ENCODE peak calls at places on chromosomes 12 and 14, in eight cellular contexts. One of them, this sample, is unnamed.

GRCh38 chr12:88035907-88036289 is 6.7 kb upstream of the C12orf50 start:
- DNase-seq in psoas muscle: no peak
- DNase-seq in A549: no peak
- DNase-seq in aorta: no peak
- DNase-seq in mesenchymal stem cell: no peak
- DNase-seq in effector memory CD4-positive, alpha-beta T cell: no peak
- DNase-seq in left ventricle myocardium inferior: no peak
- DNase-seq in uterus: no peak
- DNase-seq in this sample: no peak

GRCh38 chr12:45989277-45989856 is 1.0 kb downstream of the SCAF11 start:
- DNase-seq in psoas muscle: no peak
- DNase-seq in A549: no peak
- DNase-seq in aorta: no peak
- DNase-seq in mesenchymal stem cell: no peak
- DNase-seq in effector memory CD4-positive, alpha-beta T cell: no peak
- DNase-seq in left ventricle myocardium inferior: no peak
- DNase-seq in uterus: no peak
- DNase-seq in this sample: no peak

GRCh38 chr12:88753074-88753473 is 172.8 kb upstream of the KITLG start:
- DNase-seq in psoas muscle: no peak
- DNase-seq in A549: no peak
- DNase-seq in aorta: no peak
- DNase-seq in mesenchymal stem cell: peak; percentile 49
- DNase-seq in effector memory CD4-positive, alpha-beta T cell: no peak
- DNase-seq in left ventricle myocardium inferior: no peak
- DNase-seq in uterus: no peak
- DNase-seq in this sample: no peak

GRCh38 chr14:28083456-28083855 is 683.1 kb upstream of the FOXG1 start:
- DNase-seq in psoas muscle: no peak
- DNase-seq in A549: no peak
- DNase-seq in aorta: no peak
- DNase-seq in mesenchymal stem cell: no peak
- DNase-seq in effector memory CD4-positive, alpha-beta T cell: no peak
- DNase-seq in left ventricle myocardium inferior: no peak
- DNase-seq in uterus: no peak
- DNase-seq in this sample: no peak

GRCh38 chr12:24948816-24949722 is at the start of gene BCAT1:
- DNase-seq in psoas muscle: peak; percentile 82
- DNase-seq in A549: peak; percentile 77
- DNase-seq in aorta: peak; percentile 92
- DNase-seq in mesenchymal stem cell: peak; percentile 89
- DNase-seq in effector memory CD4-positive, alpha-beta T cell: no peak
- DNase-seq in left ventricle myocardium inferior: peak; percentile 73
- DNase-seq in uterus: peak; percentile 74
- DNase-seq in this sample: peak; percentile 86

GRCh38 chr12:123431951-123432886 is 4.3 kb downstream of the RILPL2 start:
- DNase-seq in psoas muscle: no peak
- DNase-seq in A549: no peak
- DNase-seq in aorta: no peak
- DNase-seq in mesenchymal stem cell: no peak
- DNase-seq in effector memory CD4-positive, alpha-beta T cell: peak; percentile 32
- DNase-seq in left ventricle myocardium inferior: no peak
- DNase-seq in uterus: no peak
- DNase-seq in this sample: peak; percentile 65

GRCh38 chr14:30679032-30679431 is 56.9 kb downstream of the SCFD1 start:
- DNase-seq in psoas muscle: no peak
- DNase-seq in A549: no peak
- DNase-seq in aorta: no peak
- DNase-seq in mesenchymal stem cell: no peak
- DNase-seq in effector memory CD4-positive, alpha-beta T cell: no peak
- DNase-seq in left ventricle myocardium inferior: no peak
- DNase-seq in uterus: no peak
- DNase-seq in this sample: no peak

GRCh38 chr12:115541891-115542361 is 735.6 kb downstream of the MED13L start:
- DNase-seq in psoas muscle: no peak
- DNase-seq in A549: no peak
- DNase-seq in aorta: no peak
- DNase-seq in mesenchymal stem cell: no peak
- DNase-seq in effector memory CD4-positive, alpha-beta T cell: no peak
- DNase-seq in left ventricle myocardium inferior: no peak
- DNase-seq in uterus: no peak
- DNase-seq in this sample: no peak

GRCh38 chr14:51563560-51563959 is 88.2 kb upstream of the FRMD6 start:
- DNase-seq in psoas muscle: no peak
- DNase-seq in A549: no peak
- DNase-seq in aorta: no peak
- DNase-seq in mesenchymal stem cell: no peak
- DNase-seq in effector memory CD4-positive, alpha-beta T cell: no peak
- DNase-seq in left ventricle myocardium inferior: no peak
- DNase-seq in uterus: no peak
- DNase-seq in this sample: no peak

GRCh38 chr12:132653567-132654290 is 33.4 kb downstream of the POLE start:
- DNase-seq in psoas muscle: no peak
- DNase-seq in A549: no peak
- DNase-seq in aorta: no peak
- DNase-seq in mesenchymal stem cell: no peak
- DNase-seq in effector memory CD4-positive, alpha-beta T cell: no peak
- DNase-seq in left ventricle myocardium inferior: no peak
- DNase-seq in uterus: no peak
- DNase-seq in this sample: no peak

GRCh38 chr12:121657305-121658008 is 12.0 kb downstream of the MORN3 start:
- DNase-seq in psoas muscle: no peak
- DNase-seq in A549: no peak
- DNase-seq in aorta: no peak
- DNase-seq in mesenchymal stem cell: no peak
- DNase-seq in effector memory CD4-positive, alpha-beta T cell: no peak
- DNase-seq in left ventricle myocardium inferior: no peak
- DNase-seq in uterus: no peak
- DNase-seq in this sample: no peak

GRCh38 chr12:41202051-41202450 is 13.9 kb downstream of the PDZRN4 start:
- DNase-seq in psoas muscle: no peak
- DNase-seq in A549: no peak
- DNase-seq in aorta: no peak
- DNase-seq in mesenchymal stem cell: no peak
- DNase-seq in effector memory CD4-positive, alpha-beta T cell: no peak
- DNase-seq in left ventricle myocardium inferior: no peak
- DNase-seq in uterus: no peak
- DNase-seq in this sample: no peak

GRCh38 chr14:47186491-47186890 is 488.9 kb downstream of the MDGA2 start:
- DNase-seq in psoas muscle: no peak
- DNase-seq in A549: no peak
- DNase-seq in aorta: no peak
- DNase-seq in mesenchymal stem cell: peak; percentile 67
- DNase-seq in effector memory CD4-positive, alpha-beta T cell: no peak
- DNase-seq in left ventricle myocardium inferior: no peak
- DNase-seq in uterus: no peak
- DNase-seq in this sample: no peak

GRCh38 chr14:90302529-90303303 is 29.0 kb downstream of the NRDE2 start:
- DNase-seq in psoas muscle: no peak
- DNase-seq in A549: no peak
- DNase-seq in aorta: no peak
- DNase-seq in mesenchymal stem cell: no peak
- DNase-seq in effector memory CD4-positive, alpha-beta T cell: no peak
- DNase-seq in left ventricle myocardium inferior: no peak
- DNase-seq in uterus: no peak
- DNase-seq in this sample: no peak

GRCh38 chr12:87344699-87345098 is 684.5 kb downstream of the C12orf50 start:
- DNase-seq in psoas muscle: no peak
- DNase-seq in A549: peak; percentile 4
- DNase-seq in aorta: no peak
- DNase-seq in mesenchymal stem cell: no peak
- DNase-seq in effector memory CD4-positive, alpha-beta T cell: no peak
- DNase-seq in left ventricle myocardium inferior: no peak
- DNase-seq in uterus: no peak
- DNase-seq in this sample: no peak

GRCh38 chr14:100892496-100893227 is 10.9 kb downstream of the RTL1 start:
- DNase-seq in psoas muscle: no peak
- DNase-seq in A549: no peak
- DNase-seq in aorta: peak; percentile 24
- DNase-seq in mesenchymal stem cell: no peak
- DNase-seq in effector memory CD4-positive, alpha-beta T cell: no peak
- DNase-seq in left ventricle myocardium inferior: no peak
- DNase-seq in uterus: peak; percentile 6
- DNase-seq in this sample: no peak

GRCh38 chr12:4274960-4275868 is 1.7 kb downstream of the CCND2 start:
- DNase-seq in psoas muscle: no peak
- DNase-seq in A549: no peak
- DNase-seq in aorta: peak; percentile 79
- DNase-seq in mesenchymal stem cell: peak; percentile 65
- DNase-seq in effector memory CD4-positive, alpha-beta T cell: no peak
- DNase-seq in left ventricle myocardium inferior: no peak
- DNase-seq in uterus: peak; percentile 41
- DNase-seq in this sample: no peak

GRCh38 chr12:57756406-57757341 is 1.8 kb downstream of the MARCHF9 start:
- DNase-seq in psoas muscle: peak; percentile 65
- DNase-seq in A549: peak; percentile 67
- DNase-seq in aorta: peak; percentile 81
- DNase-seq in mesenchymal stem cell: peak; percentile 68
- DNase-seq in effector memory CD4-positive, alpha-beta T cell: peak; percentile 53
- DNase-seq in left ventricle myocardium inferior: peak; percentile 37
- DNase-seq in uterus: no peak
- DNase-seq in this sample: peak; percentile 72

GRCh38 chr14:60327447-60328331 is 78.7 kb downstream of the PPM1A start:
- DNase-seq in psoas muscle: peak; percentile 85
- DNase-seq in A549: peak; percentile 14
- DNase-seq in aorta: no peak
- DNase-seq in mesenchymal stem cell: no peak
- DNase-seq in effector memory CD4-positive, alpha-beta T cell: no peak
- DNase-seq in left ventricle myocardium inferior: peak; percentile 19
- DNase-seq in uterus: no peak
- DNase-seq in this sample: peak; percentile 56

GRCh38 chr12:120538281-120539156 is 4.4 kb downstream of the RNF10 start:
- DNase-seq in psoas muscle: peak; percentile 89
- DNase-seq in A549: peak; percentile 36
- DNase-seq in aorta: peak; percentile 80
- DNase-seq in mesenchymal stem cell: peak; percentile 15
- DNase-seq in effector memory CD4-positive, alpha-beta T cell: no peak
- DNase-seq in left ventricle myocardium inferior: peak; percentile 73
- DNase-seq in uterus: peak; percentile 34
- DNase-seq in this sample: peak; percentile 60
- H3K4me1 ChIP-seq in psoas muscle: peaks cover 62% of the 10 kb centered on the region
- H3K4me1 ChIP-seq in A549: peaks cover 42% of the 10 kb centered on the region
- H3K4me1 ChIP-seq in aorta: peaks cover 12% of the 10 kb centered on the region
- H3K4me1 ChIP-seq in mesenchymal stem cell: peaks cover 21% of the 10 kb centered on the region
- H3K4me1 ChIP-seq in effector memory CD4-positive, alpha-beta T cell: peaks cover 29% of the 10 kb centered on the region
- H3K4me1 ChIP-seq in left ventricle myocardium inferior: peaks cover 93% of the 10 kb centered on the region
- H3K4me1 ChIP-seq in uterus: peaks cover 15% of the 10 kb centered on the region
- H3K4me1 ChIP-seq in this sample: peaks cover 77% of the 10 kb centered on the region

DNA sequence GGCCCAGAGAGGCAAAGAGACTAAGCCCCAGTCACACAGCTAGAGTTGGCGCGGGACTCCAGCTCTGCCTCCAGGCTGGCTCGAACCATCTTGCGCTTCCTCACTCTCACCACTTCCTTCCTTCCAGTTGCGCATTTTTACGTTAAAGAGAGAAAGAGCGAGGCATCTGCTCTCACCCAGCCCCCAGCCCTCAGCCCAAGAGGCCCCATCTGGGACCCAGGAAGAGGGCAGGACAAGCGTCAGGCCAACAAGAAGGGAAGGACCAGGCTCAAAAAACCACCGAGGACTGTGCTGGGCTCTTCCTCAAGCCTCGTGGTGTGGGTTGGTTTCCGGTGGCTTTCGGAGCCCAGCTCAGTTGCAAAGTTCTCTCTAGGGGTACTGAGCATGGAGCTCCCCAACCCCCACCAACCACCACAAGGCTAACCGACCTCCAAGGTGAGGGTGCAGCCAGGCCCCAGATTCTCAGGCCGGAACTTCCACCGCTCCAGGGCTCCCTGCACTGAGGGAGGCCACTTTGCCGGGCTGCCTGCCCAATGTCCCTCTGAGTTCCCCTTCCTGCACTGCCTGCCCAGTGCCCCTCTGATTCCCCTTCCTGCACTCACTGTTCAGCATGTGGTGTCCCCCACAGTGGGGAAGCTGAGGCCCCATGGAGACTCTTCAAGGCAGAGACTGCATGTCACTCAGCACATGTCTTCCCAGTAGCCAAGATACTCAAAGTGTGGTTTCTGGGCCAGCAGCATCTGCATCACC is 35.9 kb downstream of the TESC start:
- DNase-seq in psoas muscle: no peak
- DNase-seq in A549: no peak
- DNase-seq in aorta: no peak
- DNase-seq in mesenchymal stem cell: no peak
- DNase-seq in effector memory CD4-positive, alpha-beta T cell: peak; percentile 3
- DNase-seq in left ventricle myocardium inferior: no peak
- DNase-seq in uterus: no peak
- DNase-seq in this sample: no peak
- H3K27ac ChIP-seq in psoas muscle: no peak overlapping the region
- H3K27ac ChIP-seq in A549: no peak overlapping the region
- H3K27ac ChIP-seq in aorta: no peak overlapping the region
- H3K27ac ChIP-seq in mesenchymal stem cell: no peak overlapping the region
- H3K27ac ChIP-seq in effector memory CD4-positive, alpha-beta T cell: no peak overlapping the region
- H3K27ac ChIP-seq in left ventricle myocardium inferior: peak overlapping the region; percentile 58
- H3K27ac ChIP-seq in uterus: no peak overlapping the region
- H3K27ac ChIP-seq in this sample: peak overlapping the region; percentile 62

DNA sequence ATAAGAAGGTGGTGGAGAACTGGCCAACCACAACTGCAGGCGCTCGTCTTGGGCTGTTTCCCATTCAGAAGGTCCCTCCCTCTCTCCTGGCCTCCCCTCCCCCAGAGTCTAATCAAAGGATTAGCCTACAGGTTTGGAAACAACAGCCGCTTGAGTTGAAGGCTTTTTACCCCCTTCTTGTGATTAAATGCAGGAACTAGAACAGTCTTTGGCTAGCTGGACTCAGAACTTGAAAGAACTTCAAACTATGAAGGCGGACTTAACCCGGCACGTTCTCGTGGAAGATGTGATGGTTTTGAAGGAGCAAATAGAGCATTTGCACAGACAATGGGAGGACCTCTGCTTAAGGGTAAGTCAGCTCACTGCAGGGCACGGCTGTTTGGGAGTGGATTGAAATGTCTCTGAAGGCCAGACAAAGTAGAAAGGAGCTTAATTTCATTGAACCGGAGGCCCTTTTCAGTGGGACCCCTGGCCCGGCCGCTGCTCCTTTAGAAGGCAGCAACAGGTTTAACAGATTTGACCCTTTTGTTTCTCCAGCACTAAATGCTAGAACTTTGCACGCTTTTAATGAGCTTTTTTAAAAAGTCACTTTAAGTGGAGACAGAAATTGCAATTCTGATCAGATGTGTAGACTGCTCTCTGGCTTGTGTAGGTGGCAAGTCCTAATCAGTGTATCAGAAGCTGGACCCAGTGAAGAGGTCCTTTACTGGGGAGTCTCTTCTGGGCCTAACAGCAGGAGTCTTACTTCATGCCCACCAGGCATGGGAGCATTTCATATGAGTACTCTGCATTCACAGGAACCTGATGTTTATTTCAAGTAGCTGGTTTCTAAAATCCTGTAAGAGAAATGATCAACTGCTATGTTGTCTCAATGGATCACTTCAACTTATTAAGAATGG is 107.7 kb downstream of the ESR2 start:
- DNase-seq in psoas muscle: no peak
- DNase-seq in A549: no peak
- DNase-seq in aorta: no peak
- DNase-seq in mesenchymal stem cell: no peak
- DNase-seq in effector memory CD4-positive, alpha-beta T cell: no peak
- DNase-seq in left ventricle myocardium inferior: no peak
- DNase-seq in uterus: no peak
- DNase-seq in this sample: no peak
- H3K4me3 ChIP-seq in psoas muscle: no peak overlapping the region
- H3K4me3 ChIP-seq in A549: no peak overlapping the region
- H3K4me3 ChIP-seq in aorta: no peak overlapping the region
- H3K4me3 ChIP-seq in mesenchymal stem cell: no peak overlapping the region
- H3K4me3 ChIP-seq in effector memory CD4-positive, alpha-beta T cell: no peak overlapping the region
- H3K4me3 ChIP-seq in left ventricle myocardium inferior: no peak overlapping the region
- H3K4me3 ChIP-seq in uterus: peak overlapping the region; percentile 10
- H3K4me3 ChIP-seq in this sample: no peak overlapping the region

GRCh38 chr14:74978416-74978947 is 23.1 kb upstream of the PGF start:
- DNase-seq in psoas muscle: no peak
- DNase-seq in A549: no peak
- DNase-seq in aorta: peak; percentile 40
- DNase-seq in mesenchymal stem cell: peak; percentile 45
- DNase-seq in effector memory CD4-positive, alpha-beta T cell: no peak
- DNase-seq in left ventricle myocardium inferior: no peak
- DNase-seq in uterus: no peak
- DNase-seq in this sample: no peak
- H3K4me1 ChIP-seq in psoas muscle: peaks cover 60% of the 10 kb centered on the region
- H3K4me1 ChIP-seq in A549: no peaks in the 10 kb centered on the region
- H3K4me1 ChIP-seq in aorta: no peaks in the 10 kb centered on the region
- H3K4me1 ChIP-seq in mesenchymal stem cell: peaks cover 52% of the 10 kb centered on the region
- H3K4me1 ChIP-seq in effector memory CD4-positive, alpha-beta T cell: no peaks in the 10 kb centered on the region
- H3K4me1 ChIP-seq in left ventricle myocardium inferior: peaks cover 59% of the 10 kb centered on the region
- H3K4me1 ChIP-seq in uterus: no peaks in the 10 kb centered on the region
- H3K4me1 ChIP-seq in this sample: peaks cover 18% of the 10 kb centered on the region

This sample was measured in lower lobe of right lung.